ENCODE peak calls at places on chromosomes 13 and 19, in five cellular contexts. Q, U, R, J and A are unnamed samples. For H3K4me1 and H3K9me3, the result is how much of the 10 kb centered on the place peaks cover.

GRCh38 chr13:96020155-96020575 is 33.0 kb downstream of the UGGT2 start:
- DNase-seq in R (peak), U (no peak), J (peak), Q (no peak), A (no peak)

GRCh38 chr13:98484289-98485219 is 92.4 kb downstream of the STK24 start:
- DNase-seq in Q (peak), J (no peak), R (peak), U (peak), A (no peak)

GRCh38 chr13:32901994-32902780 is 114.0 kb upstream of the KL start:
- DNase-seq in U (no peak), Q (no peak), R (no peak), J (no peak), A (no peak)

GRCh38 chr19:43467730-43468129 is 2.3 kb upstream of the LYPD3 start:
- DNase-seq in J (no peak), Q (no peak), R (peak), U (no peak), A (no peak)

GRCh38 chr19:10333758-10334339 is 520 bp upstream of the RAVER1 start:
- DNase-seq in U (no peak), Q (no peak), R (no peak), J (no peak), A (no peak)

GRCh38 chr13:39531646-39532045 is 71.3 kb downstream of the LHFPL6 start:
- DNase-seq in J (no peak), R (peak), Q (no peak), U (no peak), A (no peak)

GRCh38 chr13:93775507-93776108 is 549.0 kb downstream of the GPC6 start:
- DNase-seq in U (no peak), Q (no peak), J (no peak), R (peak), A (no peak)

GRCh38 chr19:6167115-6167514 is 31.6 kb downstream of the ACSBG2 start:
- DNase-seq in R (no peak), Q (no peak), U (peak), J (no peak), A (no peak)

GRCh38 chr19:41195675-41196497 is 2.9 kb downstream of the CYP2S1 start:
- DNase-seq in J (no peak), R (peak), Q (no peak), U (no peak), A (no peak)

GRCh38 chr19:42330521-42330835 is 5.0 kb downstream of the MEGF8 start:
- DNase-seq in Q (no peak), J (no peak), U (no peak), R (peak), A (no peak)

GRCh38 chr13:78709028-78709427 is 50.1 kb upstream of the OBI1 start:
- DNase-seq in U (no peak), R (no peak), J (no peak), Q (no peak), A (no peak)

GRCh38 chr19:8457209-8457608 is 12.4 kb downstream of the HNRNPM start:
- DNase-seq in R (no peak), J (no peak), U (no peak), Q (no peak), A (no peak)
- H3K4me1 ChIP-seq in R (under half), J (under half), U (half or more), Q (half or more), A (half or more)

DNA sequence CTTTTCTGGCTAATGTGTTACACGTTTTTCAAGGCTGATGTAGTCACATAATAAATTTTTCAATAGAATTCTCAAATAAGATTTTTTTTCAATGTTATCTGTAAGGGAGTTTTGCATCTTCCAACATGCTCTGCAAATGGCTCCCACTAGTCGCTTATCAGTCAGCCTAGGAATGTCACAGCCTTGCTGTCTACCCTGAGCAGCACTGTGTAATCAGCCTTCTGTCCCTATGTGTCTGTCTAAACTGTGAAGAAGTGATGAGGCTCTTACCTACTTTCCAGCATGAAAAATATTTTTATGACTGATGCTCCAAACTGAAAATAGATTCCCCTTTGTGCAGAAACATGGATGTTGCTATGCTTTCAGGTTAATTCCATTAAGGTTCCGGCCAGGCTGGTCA is 75.1 kb upstream of the FAM216B start:
- DNase-seq in J (no peak), Q (no peak), R (no peak), U (no peak), A (no peak)
- TF ChIP-seq CTCF in J (no peak), Q (no peak), R (no peak), U (no peak), A (no peak)

GRCh38 chr19:15948223-15949058 is at the start of gene OR10H4:
- DNase-seq in J (no peak), Q (no peak), U (no peak), R (no peak), A (no peak)

GRCh38 chr19:15944401-15944800 is 4.4 kb upstream of the OR10H4 start:
- DNase-seq in Q (no peak), J (no peak), R (no peak), U (no peak), A (no peak)

DNA sequence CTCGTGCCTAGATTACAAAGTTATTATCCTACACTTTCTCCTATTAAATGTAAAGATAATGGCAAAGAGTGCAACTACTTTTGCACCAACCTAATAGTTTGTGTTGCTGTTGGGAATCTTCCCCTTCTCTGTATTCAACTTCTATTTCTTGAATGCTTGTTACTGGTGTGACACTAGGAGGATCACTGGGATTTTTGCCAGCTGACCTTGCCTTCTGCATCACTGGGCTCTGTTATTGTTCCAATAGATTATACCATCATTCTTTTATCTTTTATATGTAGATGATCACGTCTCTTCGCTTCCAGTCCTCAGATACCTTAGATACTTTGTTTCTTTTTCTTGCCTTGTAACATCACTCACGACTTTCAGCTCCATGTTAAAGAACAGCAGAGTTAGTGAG is 3.5 kb upstream of the OR10H4 start:
- DNase-seq in J (no peak), Q (no peak), R (no peak), U (no peak), A (no peak)
- H3K9me3 ChIP-seq in J (under half), Q (half or more), R (under half), U (under half), A (under half)

GRCh38 chr13:106525865-106526264 is 9.6 kb downstream of the EFNB2 start:
- DNase-seq in Q (no peak), J (no peak), R (no peak), U (no peak), A (no peak)
- H3K4me1 ChIP-seq in Q (under half), J (under half), R (under half), U (under half), A (under half)

DNA sequence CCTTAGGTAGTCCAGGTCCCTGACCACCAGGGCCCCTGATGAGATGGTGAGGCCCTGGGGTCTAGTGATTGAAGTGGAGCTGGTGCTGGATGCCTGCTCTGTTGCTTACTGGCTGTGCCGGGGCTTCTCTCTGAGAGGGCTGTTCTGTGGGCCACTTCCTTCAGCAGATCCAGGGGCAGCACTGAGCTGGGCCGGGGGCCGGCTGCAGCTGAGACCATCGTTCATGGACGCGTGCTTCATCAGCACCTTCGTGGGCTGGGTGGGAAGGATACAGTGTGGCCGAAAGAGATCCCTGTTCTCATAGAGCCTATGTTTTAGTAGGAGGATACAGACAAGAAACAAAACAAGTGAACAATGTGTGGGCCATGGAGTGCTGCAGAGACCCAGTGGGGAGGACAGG is 33.2 kb upstream of the TEX29 start:
- DNase-seq in R (no peak), U (no peak), J (no peak), Q (no peak), A (no peak)
- TF ChIP-seq CTCF in R (no peak), U (no peak), J (no peak), Q (no peak), A (no peak)

DNA sequence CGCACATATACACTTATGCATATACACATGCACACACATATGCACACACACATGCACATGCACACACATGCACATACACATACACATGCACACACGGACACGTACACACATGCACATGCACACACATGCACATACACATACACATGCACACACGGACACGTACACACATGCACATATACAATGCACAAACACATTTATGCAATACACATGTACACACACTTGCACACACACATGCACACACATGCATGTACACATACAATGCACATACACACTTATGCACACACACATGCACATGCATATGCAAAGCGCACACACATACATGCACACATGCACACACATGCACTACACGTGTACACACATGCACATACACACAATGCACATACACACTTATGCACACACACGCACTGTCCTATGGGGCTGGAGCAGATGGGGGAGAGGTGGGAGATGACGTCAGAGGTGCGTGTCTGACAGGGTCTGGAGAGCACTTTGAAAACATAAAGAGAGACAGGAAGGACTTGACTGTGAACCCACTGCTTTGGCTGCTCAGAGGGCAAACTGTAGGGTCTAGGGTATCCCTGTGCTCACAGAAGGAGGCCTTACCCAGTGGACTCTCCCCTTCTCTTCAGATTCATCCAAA is 108.2 kb downstream of the UQCRFS1 start:
- DNase-seq in U (no peak), R (no peak), Q (no peak), J (no peak), A (no peak)
- H3K9me3 ChIP-seq in U (under half), R (under half), Q (under half), J (under half), A (under half)

DNA sequence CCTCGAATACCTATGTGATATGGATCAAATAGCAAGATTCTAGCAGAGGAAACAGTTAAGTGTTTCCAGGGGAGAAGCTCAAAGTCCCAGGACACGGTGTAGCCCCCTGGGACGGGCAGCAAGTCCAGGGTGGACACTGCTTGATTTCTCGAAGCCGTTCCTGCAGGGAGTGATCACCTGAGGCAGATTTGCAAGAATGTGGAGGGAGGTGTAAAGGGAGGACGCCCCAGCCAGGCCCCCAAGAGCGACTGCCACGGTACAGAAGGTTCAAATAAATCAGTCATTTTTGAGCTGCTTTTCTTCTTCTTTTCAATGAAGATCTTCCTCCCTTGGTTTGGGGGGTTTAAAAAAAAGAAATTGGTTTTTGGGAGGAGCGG is 41.4 kb downstream of the KLF2 start:
- DNase-seq in J (no peak), U (no peak), R (no peak), Q (no peak), A (no peak)
- H3K4me1 ChIP-seq in J (half or more), U (under half), R (under half), Q (under half), A (under half)

GRCh38 chr19:57302020-57302465 is 18.2 kb upstream of the ZNF543 start:
- DNase-seq in Q (no peak), J (no peak), R (peak), U (peak), A (no peak)
- TF ChIP-seq CTCF in Q (no peak), J (no peak), R (peak), U (no peak), A (no peak)

GRCh38 chr19:54633401-54633800 is 3.1 kb downstream of the LILRB1 start:
- DNase-seq in U (no peak), J (no peak), Q (no peak), R (no peak), A (no peak)
- H3K9me3 ChIP-seq in U (under half), J (under half), Q (under half), R (under half), A (under half)

GRCh38 chr19:3185482-3186376 is at the start of gene NCLN:
- DNase-seq in Q (peak), J (peak), R (peak), U (peak), A (peak)
- H3K4me1 ChIP-seq in Q (under half), J (half or more), R (under half), U (under half), A (under half)